ENCODE peak calls at places on chromosomes 6 and 20, in seven cellular contexts. One of them, this sample, is unnamed. For H3K4me1, the result is how much of the 10 kb centered on the place peaks cover.

GRCh38 chr6:168666751-168667427 is 225.9 kb downstream of the SMOC2 start:
- DNase-seq in heart left ventricle: no peak
- DNase-seq in Peyer's patch: no peak
- DNase-seq in stomach: no peak
- DNase-seq in tibial nerve: no peak
- DNase-seq in Panc1: no peak
- DNase-seq in ascending aorta: no peak
- DNase-seq in this sample: no peak

GRCh38 chr20:46324960-46325703 is 16.8 kb upstream of the CDH22 start:
- DNase-seq in tibial nerve: peak
- DNase-seq in stomach: peak
- DNase-seq in Panc1: no peak
- DNase-seq in ascending aorta: no peak
- DNase-seq in Peyer's patch: no peak
- DNase-seq in heart left ventricle: no peak
- DNase-seq in this sample: peak

GRCh38 chr20:48523191-48523757 is 304.5 kb downstream of the PREX1 start:
- DNase-seq in Panc1: peak
- DNase-seq in Peyer's patch: no peak
- DNase-seq in tibial nerve: peak
- DNase-seq in heart left ventricle: no peak
- DNase-seq in ascending aorta: no peak
- DNase-seq in stomach: no peak
- DNase-seq in this sample: peak

GRCh38 chr6:118468682-118469465 is 79.2 kb upstream of the PLN start:
- DNase-seq in Panc1: peak
- DNase-seq in Peyer's patch: no peak
- DNase-seq in tibial nerve: no peak
- DNase-seq in stomach: no peak
- DNase-seq in ascending aorta: no peak
- DNase-seq in heart left ventricle: no peak
- DNase-seq in this sample: peak

GRCh38 chr6:139020689-139021088 is 7.9 kb upstream of the ABRACL start:
- DNase-seq in Peyer's patch: peak
- DNase-seq in heart left ventricle: no peak
- DNase-seq in tibial nerve: no peak
- DNase-seq in Panc1: no peak
- DNase-seq in stomach: no peak
- DNase-seq in ascending aorta: no peak
- DNase-seq in this sample: peak

GRCh38 chr6:10175330-10175729 is 239.5 kb downstream of the TFAP2A start:
- DNase-seq in Peyer's patch: no peak
- DNase-seq in heart left ventricle: no peak
- DNase-seq in tibial nerve: no peak
- DNase-seq in Panc1: no peak
- DNase-seq in stomach: no peak
- DNase-seq in ascending aorta: no peak
- DNase-seq in this sample: no peak

GRCh38 chr20:53656653-53657288 is 63.1 kb upstream of the ZNF217 start:
- DNase-seq in ascending aorta: no peak
- DNase-seq in stomach: no peak
- DNase-seq in Panc1: no peak
- DNase-seq in heart left ventricle: no peak
- DNase-seq in tibial nerve: no peak
- DNase-seq in Peyer's patch: no peak
- DNase-seq in this sample: no peak

GRCh38 chr6:79671605-79672266 is 40.6 kb downstream of the SH3BGRL2 start:
- DNase-seq in Peyer's patch: peak
- DNase-seq in Panc1: no peak
- DNase-seq in ascending aorta: no peak
- DNase-seq in tibial nerve: no peak
- DNase-seq in heart left ventricle: peak
- DNase-seq in stomach: peak
- DNase-seq in this sample: peak

GRCh38 chr20:25206063-25206403 is 10.5 kb downstream of the ENTPD6 start:
- DNase-seq in stomach: peak
- DNase-seq in tibial nerve: no peak
- DNase-seq in Peyer's patch: no peak
- DNase-seq in Panc1: no peak
- DNase-seq in ascending aorta: no peak
- DNase-seq in heart left ventricle: peak
- DNase-seq in this sample: no peak

GRCh38 chr6:121794630-121795029 is 359.2 kb downstream of the GJA1 start:
- DNase-seq in Panc1: peak
- DNase-seq in tibial nerve: no peak
- DNase-seq in heart left ventricle: no peak
- DNase-seq in ascending aorta: no peak
- DNase-seq in stomach: no peak
- DNase-seq in Peyer's patch: no peak
- DNase-seq in this sample: no peak

GRCh38 chr6:113102761-113103160 is 754.4 kb upstream of the MARCKS start:
- DNase-seq in stomach: no peak
- DNase-seq in tibial nerve: no peak
- DNase-seq in ascending aorta: no peak
- DNase-seq in Peyer's patch: no peak
- DNase-seq in heart left ventricle: no peak
- DNase-seq in Panc1: no peak
- DNase-seq in this sample: no peak

GRCh38 chr20:63348828-63349515 is 12.2 kb downstream of the CHRNA4 start:
- DNase-seq in heart left ventricle: no peak
- DNase-seq in Panc1: no peak
- DNase-seq in tibial nerve: no peak
- DNase-seq in Peyer's patch: no peak
- DNase-seq in ascending aorta: no peak
- DNase-seq in stomach: no peak
- DNase-seq in this sample: no peak

GRCh38 chr20:53688085-53688484 is 94.4 kb upstream of the ZNF217 start:
- DNase-seq in tibial nerve: no peak
- DNase-seq in Peyer's patch: no peak
- DNase-seq in ascending aorta: no peak
- DNase-seq in stomach: no peak
- DNase-seq in heart left ventricle: no peak
- DNase-seq in Panc1: no peak
- DNase-seq in this sample: no peak

GRCh38 chr6:44805239-44805849 is 417.8 kb downstream of the CDC5L start:
- DNase-seq in stomach: no peak
- DNase-seq in ascending aorta: no peak
- DNase-seq in Peyer's patch: no peak
- DNase-seq in Panc1: no peak
- DNase-seq in heart left ventricle: no peak
- DNase-seq in tibial nerve: no peak
- DNase-seq in this sample: no peak

GRCh38 chr6:40640591-40641293 is 53.6 kb upstream of the LRFN2 start:
- DNase-seq in ascending aorta: no peak
- DNase-seq in Peyer's patch: no peak
- DNase-seq in stomach: no peak
- DNase-seq in heart left ventricle: no peak
- DNase-seq in Panc1: no peak
- DNase-seq in tibial nerve: peak
- DNase-seq in this sample: no peak

GRCh38 chr20:13800728-13801134 is 15.9 kb downstream of the NDUFAF5 start:
- DNase-seq in Panc1: no peak
- DNase-seq in Peyer's patch: peak
- DNase-seq in tibial nerve: peak
- DNase-seq in stomach: peak
- DNase-seq in heart left ventricle: peak
- DNase-seq in ascending aorta: no peak
- DNase-seq in this sample: peak

GRCh38 chr20:60115452-60115851 is 157.2 kb downstream of the CDH26 start:
- DNase-seq in heart left ventricle: no peak
- DNase-seq in stomach: peak
- DNase-seq in ascending aorta: no peak
- DNase-seq in Peyer's patch: no peak
- DNase-seq in tibial nerve: peak
- DNase-seq in Panc1: no peak
- DNase-seq in this sample: no peak

GRCh38 chr20:57109151-57109953 is 157.1 kb downstream of the BMP7 start:
- DNase-seq in Peyer's patch: no peak
- DNase-seq in tibial nerve: peak
- DNase-seq in stomach: no peak
- DNase-seq in heart left ventricle: no peak
- DNase-seq in ascending aorta: no peak
- DNase-seq in Panc1: no peak
- DNase-seq in this sample: no peak

GRCh38 chr6:75424610-75425548 is 68.7 kb downstream of the FILIP1 start:
- DNase-seq in heart left ventricle: no peak
- DNase-seq in tibial nerve: no peak
- DNase-seq in Peyer's patch: no peak
- DNase-seq in ascending aorta: no peak
- DNase-seq in Panc1: no peak
- DNase-seq in stomach: no peak
- DNase-seq in this sample: no peak

GRCh38 chr6:45965787-45966186 is 49.9 kb downstream of the CLIC5 start:
- DNase-seq in heart left ventricle: no peak
- DNase-seq in Peyer's patch: no peak
- DNase-seq in ascending aorta: no peak
- DNase-seq in Panc1: no peak
- DNase-seq in tibial nerve: no peak
- DNase-seq in stomach: no peak
- DNase-seq in this sample: no peak

GRCh38 chr6:15436451-15436850 is 190.6 kb downstream of the JARID2 start:
- DNase-seq in stomach: no peak
- DNase-seq in Panc1: no peak
- DNase-seq in ascending aorta: no peak
- DNase-seq in tibial nerve: no peak
- DNase-seq in heart left ventricle: no peak
- DNase-seq in Peyer's patch: no peak
- DNase-seq in this sample: no peak

GRCh38 chr6:74213995-74214394 is 518.0 kb downstream of the CD109 start:
- DNase-seq in Peyer's patch: no peak
- DNase-seq in Panc1: no peak
- DNase-seq in stomach: no peak
- DNase-seq in tibial nerve: no peak
- DNase-seq in ascending aorta: no peak
- DNase-seq in heart left ventricle: no peak
- DNase-seq in this sample: no peak

GRCh38 chr6:161301338-161301737 is 27.5 kb upstream of the AGPAT4 start:
- DNase-seq in Peyer's patch: no peak
- DNase-seq in Panc1: no peak
- DNase-seq in tibial nerve: no peak
- DNase-seq in stomach: no peak
- DNase-seq in heart left ventricle: peak
- DNase-seq in ascending aorta: no peak
- DNase-seq in this sample: no peak

GRCh38 chr20:19351542-19351941 is 139.1 kb downstream of the SLC24A3 start:
- DNase-seq in ascending aorta: no peak
- DNase-seq in Peyer's patch: no peak
- DNase-seq in stomach: no peak
- DNase-seq in Panc1: no peak
- DNase-seq in heart left ventricle: no peak
- DNase-seq in tibial nerve: no peak
- DNase-seq in this sample: no peak

GRCh38 chr6:105797313-105797970 is 288.7 kb upstream of the PRDM1 start:
- DNase-seq in tibial nerve: no peak
- DNase-seq in ascending aorta: no peak
- DNase-seq in Panc1: no peak
- DNase-seq in heart left ventricle: no peak
- DNase-seq in stomach: no peak
- DNase-seq in Peyer's patch: no peak
- DNase-seq in this sample: no peak
- H3K4me1 ChIP-seq in tibial nerve: under half
- H3K4me1 ChIP-seq in ascending aorta: under half
- H3K4me1 ChIP-seq in Panc1: under half
- H3K4me1 ChIP-seq in heart left ventricle: under half
- H3K4me1 ChIP-seq in stomach: under half
- H3K4me1 ChIP-seq in Peyer's patch: under half
- H3K4me1 ChIP-seq in this sample: under half

GRCh38 chr6:137931849-137932465 is 64.9 kb downstream of the TNFAIP3 start:
- DNase-seq in tibial nerve: no peak
- DNase-seq in Panc1: no peak
- DNase-seq in heart left ventricle: no peak
- DNase-seq in stomach: no peak
- DNase-seq in ascending aorta: no peak
- DNase-seq in Peyer's patch: no peak
- DNase-seq in this sample: no peak
- H3K4me1 ChIP-seq in tibial nerve: under half
- H3K4me1 ChIP-seq in Panc1: under half
- H3K4me1 ChIP-seq in heart left ventricle: under half
- H3K4me1 ChIP-seq in stomach: under half
- H3K4me1 ChIP-seq in ascending aorta: under half
- H3K4me1 ChIP-seq in Peyer's patch: under half
- H3K4me1 ChIP-seq in this sample: under half

GRCh38 chr6:53359843-53360834 is 11.4 kb upstream of the ELOVL5 start:
- DNase-seq in stomach: no peak
- DNase-seq in ascending aorta: no peak
- DNase-seq in Peyer's patch: no peak
- DNase-seq in Panc1: peak
- DNase-seq in heart left ventricle: no peak
- DNase-seq in tibial nerve: no peak
- DNase-seq in this sample: peak

GRCh38 chr6:53363341-53364079 is 14.8 kb upstream of the ELOVL5 start:
- DNase-seq in ascending aorta: no peak
- DNase-seq in Peyer's patch: no peak
- DNase-seq in tibial nerve: no peak
- DNase-seq in Panc1: no peak
- DNase-seq in heart left ventricle: no peak
- DNase-seq in stomach: no peak
- DNase-seq in this sample: no peak

GRCh38 chr6:53359088-53359842 is 10.5 kb upstream of the ELOVL5 start:
- DNase-seq in Peyer's patch: peak
- DNase-seq in ascending aorta: peak
- DNase-seq in heart left ventricle: peak
- DNase-seq in stomach: peak
- DNase-seq in Panc1: peak
- DNase-seq in tibial nerve: peak
- DNase-seq in this sample: peak

GRCh38 chr6:53358440-53359087 is 9.8 kb upstream of the ELOVL5 start:
- DNase-seq in Panc1: peak
- DNase-seq in Peyer's patch: no peak
- DNase-seq in heart left ventricle: no peak
- DNase-seq in stomach: no peak
- DNase-seq in ascending aorta: no peak
- DNase-seq in tibial nerve: no peak
- DNase-seq in this sample: peak

DNA sequence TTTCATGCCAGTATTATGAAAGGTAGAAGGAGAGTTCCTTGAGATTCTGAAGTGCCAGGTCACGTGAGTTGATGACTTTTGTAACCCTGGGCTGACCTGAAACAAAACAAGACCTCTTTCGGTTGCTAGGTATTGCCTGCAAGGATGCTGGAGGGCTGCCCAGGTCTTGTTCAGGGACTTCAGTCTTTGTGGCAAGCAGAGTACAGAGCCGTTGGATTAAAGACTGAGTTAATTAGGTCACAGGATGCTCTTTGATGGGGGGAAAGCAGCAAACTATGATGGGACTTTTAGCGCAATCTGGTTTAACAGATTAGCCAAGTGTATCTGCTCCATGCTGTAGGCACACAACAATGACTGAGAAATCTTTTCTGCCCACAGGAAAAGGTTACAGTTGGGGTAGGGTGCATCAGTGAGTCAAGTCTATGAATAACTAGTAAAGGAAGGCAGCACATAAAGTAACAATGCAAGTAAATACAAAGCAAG is 12.8 kb upstream of the ELOVL5 start:
- DNase-seq in heart left ventricle: peak
- DNase-seq in ascending aorta: no peak
- DNase-seq in stomach: no peak
- DNase-seq in Peyer's patch: no peak
- DNase-seq in Panc1: peak
- DNase-seq in tibial nerve: no peak
- DNase-seq in this sample: peak
- H3K4me1 ChIP-seq in heart left ventricle: under half
- H3K4me1 ChIP-seq in ascending aorta: under half
- H3K4me1 ChIP-seq in stomach: under half
- H3K4me1 ChIP-seq in Peyer's patch: under half
- H3K4me1 ChIP-seq in Panc1: under half
- H3K4me1 ChIP-seq in tibial nerve: under half
- H3K4me1 ChIP-seq in this sample: under half

GRCh38 chr6:2977290-2977689 is 5.9 kb upstream of the SERPINB6 start:
- DNase-seq in tibial nerve: no peak
- DNase-seq in stomach: no peak
- DNase-seq in Panc1: no peak
- DNase-seq in ascending aorta: no peak
- DNase-seq in Peyer's patch: no peak
- DNase-seq in heart left ventricle: no peak
- DNase-seq in this sample: peak
- H3K4me1 ChIP-seq in tibial nerve: under half
- H3K4me1 ChIP-seq in stomach: under half
- H3K4me1 ChIP-seq in Panc1: under half
- H3K4me1 ChIP-seq in ascending aorta: under half
- H3K4me1 ChIP-seq in Peyer's patch: under half
- H3K4me1 ChIP-seq in heart left ventricle: under half
- H3K4me1 ChIP-seq in this sample: under half